ENCODE peak calls at places on chromosomes 2 and 18, in nine cellular contexts. One of them, this sample, is unnamed.

GRCh38 chr2:70509565-70509964 is 44.1 kb downstream of the TGFA start:
- DNase-seq in fibroblast of lung: no peak
- DNase-seq in nephron progenitor cell: no peak
- DNase-seq in A549: no peak
- DNase-seq in K562: no peak
- DNase-seq in colonic mucosa: peak; percentile 38
- DNase-seq in dorsolateral prefrontal cortex: no peak
- DNase-seq in Panc1: no peak
- DNase-seq in body of pancreas: peak; percentile 58
- DNase-seq in this sample: no peak

GRCh38 chr2:88212251-88212790 is 42.2 kb downstream of the THNSL2 start:
- DNase-seq in A549: peak; percentile 29
- DNase-seq in K562: peak; percentile 21
- DNase-seq in Panc1: no peak
- DNase-seq in colonic mucosa: no peak
- DNase-seq in nephron progenitor cell: no peak
- DNase-seq in body of pancreas: no peak
- DNase-seq in fibroblast of lung: no peak
- DNase-seq in dorsolateral prefrontal cortex: no peak
- DNase-seq in this sample: no peak

GRCh38 chr2:203682688-203683130 is 23.7 kb upstream of the CD28 start:
- DNase-seq in nephron progenitor cell: no peak
- DNase-seq in A549: no peak
- DNase-seq in colonic mucosa: no peak
- DNase-seq in body of pancreas: no peak
- DNase-seq in fibroblast of lung: peak; percentile 77
- DNase-seq in K562: no peak
- DNase-seq in dorsolateral prefrontal cortex: no peak
- DNase-seq in Panc1: no peak
- DNase-seq in this sample: no peak

GRCh38 chr2:118784860-118785259 is 62.6 kb downstream of the EN1 start:
- DNase-seq in A549: no peak
- DNase-seq in Panc1: no peak
- DNase-seq in dorsolateral prefrontal cortex: no peak
- DNase-seq in fibroblast of lung: no peak
- DNase-seq in body of pancreas: no peak
- DNase-seq in colonic mucosa: no peak
- DNase-seq in nephron progenitor cell: no peak
- DNase-seq in K562: peak; percentile 14
- DNase-seq in this sample: no peak

GRCh38 chr2:236025892-236026291 is 142.3 kb downstream of the GBX2 start:
- DNase-seq in colonic mucosa: no peak
- DNase-seq in nephron progenitor cell: no peak
- DNase-seq in A549: no peak
- DNase-seq in Panc1: no peak
- DNase-seq in body of pancreas: no peak
- DNase-seq in dorsolateral prefrontal cortex: no peak
- DNase-seq in fibroblast of lung: no peak
- DNase-seq in K562: no peak
- DNase-seq in this sample: no peak

GRCh38 chr2:45938649-45939511 is 287.4 kb downstream of the PRKCE start:
- DNase-seq in fibroblast of lung: peak; percentile 96
- DNase-seq in A549: peak; percentile 99
- DNase-seq in body of pancreas: peak; percentile 84
- DNase-seq in nephron progenitor cell: peak; percentile 15
- DNase-seq in dorsolateral prefrontal cortex: no peak
- DNase-seq in colonic mucosa: peak; percentile 88
- DNase-seq in Panc1: peak; percentile 98
- DNase-seq in K562: no peak
- DNase-seq in this sample: no peak

GRCh38 chr2:179031731-179032408 is 18.1 kb downstream of the CCDC141 start:
- DNase-seq in Panc1: no peak
- DNase-seq in A549: no peak
- DNase-seq in fibroblast of lung: no peak
- DNase-seq in body of pancreas: no peak
- DNase-seq in colonic mucosa: no peak
- DNase-seq in K562: no peak
- DNase-seq in nephron progenitor cell: no peak
- DNase-seq in dorsolateral prefrontal cortex: no peak
- DNase-seq in this sample: no peak

GRCh38 chr2:43648979-43649701 is 12.1 kb downstream of the PLEKHH2 start:
- DNase-seq in A549: no peak
- DNase-seq in Panc1: no peak
- DNase-seq in K562: no peak
- DNase-seq in colonic mucosa: no peak
- DNase-seq in body of pancreas: no peak
- DNase-seq in dorsolateral prefrontal cortex: no peak
- DNase-seq in nephron progenitor cell: no peak
- DNase-seq in fibroblast of lung: peak; percentile 75
- DNase-seq in this sample: no peak

GRCh38 chr18:78352905-78353304 is 626.7 kb upstream of the SALL3 start:
- DNase-seq in colonic mucosa: no peak
- DNase-seq in A549: no peak
- DNase-seq in Panc1: no peak
- DNase-seq in nephron progenitor cell: no peak
- DNase-seq in fibroblast of lung: no peak
- DNase-seq in dorsolateral prefrontal cortex: no peak
- DNase-seq in body of pancreas: no peak
- DNase-seq in K562: no peak
- DNase-seq in this sample: no peak

GRCh38 chr2:135245055-135245454 is 193.0 kb downstream of the RAB3GAP1 start:
- DNase-seq in dorsolateral prefrontal cortex: no peak
- DNase-seq in nephron progenitor cell: no peak
- DNase-seq in A549: peak; percentile 7
- DNase-seq in K562: no peak
- DNase-seq in colonic mucosa: no peak
- DNase-seq in Panc1: no peak
- DNase-seq in fibroblast of lung: peak; percentile 67
- DNase-seq in body of pancreas: no peak
- DNase-seq in this sample: no peak

GRCh38 chr2:41914936-41915335 is 132.9 kb upstream of the PKDCC start:
- DNase-seq in K562: no peak
- DNase-seq in Panc1: no peak
- DNase-seq in dorsolateral prefrontal cortex: no peak
- DNase-seq in nephron progenitor cell: no peak
- DNase-seq in body of pancreas: no peak
- DNase-seq in A549: no peak
- DNase-seq in colonic mucosa: no peak
- DNase-seq in fibroblast of lung: no peak
- DNase-seq in this sample: no peak

GRCh38 chr18:12283666-12284065 is 24.4 kb upstream of the TUBB6 start:
- DNase-seq in A549: no peak
- DNase-seq in K562: peak; percentile 38
- DNase-seq in dorsolateral prefrontal cortex: no peak
- DNase-seq in fibroblast of lung: no peak
- DNase-seq in body of pancreas: no peak
- DNase-seq in nephron progenitor cell: no peak
- DNase-seq in Panc1: no peak
- DNase-seq in colonic mucosa: no peak
- DNase-seq in this sample: no peak

GRCh38 chr2:172849519-172850217 is 114.0 kb downstream of the RAPGEF4 start:
- DNase-seq in colonic mucosa: no peak
- DNase-seq in body of pancreas: no peak
- DNase-seq in dorsolateral prefrontal cortex: no peak
- DNase-seq in fibroblast of lung: no peak
- DNase-seq in K562: no peak
- DNase-seq in A549: no peak
- DNase-seq in nephron progenitor cell: no peak
- DNase-seq in Panc1: no peak
- DNase-seq in this sample: no peak

GRCh38 chr2:172726172-172726735 is 9.4 kb upstream of the RAPGEF4 start:
- DNase-seq in Panc1: no peak
- DNase-seq in colonic mucosa: no peak
- DNase-seq in A549: peak; percentile 43
- DNase-seq in nephron progenitor cell: no peak
- DNase-seq in dorsolateral prefrontal cortex: no peak
- DNase-seq in body of pancreas: no peak
- DNase-seq in fibroblast of lung: peak; percentile 44
- DNase-seq in K562: no peak
- DNase-seq in this sample: no peak

GRCh38 chr2:2750867-2751714 is 420.0 kb upstream of the MYT1L start:
- DNase-seq in nephron progenitor cell: no peak
- DNase-seq in colonic mucosa: no peak
- DNase-seq in K562: no peak
- DNase-seq in fibroblast of lung: no peak
- DNase-seq in dorsolateral prefrontal cortex: no peak
- DNase-seq in Panc1: no peak
- DNase-seq in A549: no peak
- DNase-seq in body of pancreas: no peak
- DNase-seq in this sample: no peak

GRCh38 chr18:56997200-56997599 is 149.7 kb upstream of the BOD1L2 start:
- DNase-seq in A549: no peak
- DNase-seq in body of pancreas: no peak
- DNase-seq in nephron progenitor cell: no peak
- DNase-seq in K562: no peak
- DNase-seq in colonic mucosa: no peak
- DNase-seq in Panc1: no peak
- DNase-seq in dorsolateral prefrontal cortex: no peak
- DNase-seq in fibroblast of lung: no peak
- DNase-seq in this sample: no peak

GRCh38 chr2:98027955-98028593 is 32.3 kb upstream of the TMEM131 start:
- DNase-seq in dorsolateral prefrontal cortex: no peak
- DNase-seq in Panc1: no peak
- DNase-seq in A549: no peak
- DNase-seq in colonic mucosa: no peak
- DNase-seq in nephron progenitor cell: no peak
- DNase-seq in K562: no peak
- DNase-seq in body of pancreas: no peak
- DNase-seq in fibroblast of lung: peak; percentile 86
- DNase-seq in this sample: no peak

GRCh38 chr18:55522011-55522410 is 66.0 kb downstream of the TCF4 start:
- DNase-seq in body of pancreas: no peak
- DNase-seq in dorsolateral prefrontal cortex: no peak
- DNase-seq in nephron progenitor cell: peak; percentile 46
- DNase-seq in Panc1: no peak
- DNase-seq in fibroblast of lung: no peak
- DNase-seq in colonic mucosa: peak; percentile 35
- DNase-seq in A549: peak; percentile 14
- DNase-seq in K562: peak; percentile 26
- DNase-seq in this sample: peak; percentile 59

GRCh38 chr2:241598061-241598460 is 38.9 kb downstream of the THAP4 start:
- DNase-seq in colonic mucosa: no peak
- DNase-seq in Panc1: no peak
- DNase-seq in body of pancreas: no peak
- DNase-seq in dorsolateral prefrontal cortex: no peak
- DNase-seq in fibroblast of lung: no peak
- DNase-seq in K562: no peak
- DNase-seq in A549: no peak
- DNase-seq in nephron progenitor cell: no peak
- DNase-seq in this sample: no peak

GRCh38 chr2:140905078-140905781 is 1225.6 kb downstream of the LRP1B start:
- DNase-seq in K562: no peak
- DNase-seq in body of pancreas: no peak
- DNase-seq in colonic mucosa: no peak
- DNase-seq in fibroblast of lung: no peak
- DNase-seq in dorsolateral prefrontal cortex: no peak
- DNase-seq in A549: no peak
- DNase-seq in Panc1: no peak
- DNase-seq in nephron progenitor cell: no peak
- DNase-seq in this sample: no peak

GRCh38 chr2:35410431-35411061 is 945.0 kb upstream of the CRIM1 start:
- DNase-seq in dorsolateral prefrontal cortex: peak; percentile 56
- DNase-seq in body of pancreas: peak; percentile 59
- DNase-seq in K562: peak; percentile 46
- DNase-seq in colonic mucosa: peak; percentile 46
- DNase-seq in fibroblast of lung: peak; percentile 33
- DNase-seq in A549: peak; percentile 61
- DNase-seq in Panc1: peak; percentile 25
- DNase-seq in nephron progenitor cell: peak; percentile 74
- DNase-seq in this sample: peak; percentile 80

GRCh38 chr2:197174539-197175094 is 136.0 kb downstream of the ANKRD44 start:
- DNase-seq in body of pancreas: no peak
- DNase-seq in A549: no peak
- DNase-seq in colonic mucosa: no peak
- DNase-seq in dorsolateral prefrontal cortex: no peak
- DNase-seq in K562: no peak
- DNase-seq in Panc1: no peak
- DNase-seq in fibroblast of lung: peak; percentile 81
- DNase-seq in nephron progenitor cell: no peak
- DNase-seq in this sample: no peak

GRCh38 chr2:231715499-231715837 is 7.1 kb downstream of the PTMA start:
- DNase-seq in colonic mucosa: no peak
- DNase-seq in K562: no peak
- DNase-seq in nephron progenitor cell: no peak
- DNase-seq in A549: no peak
- DNase-seq in Panc1: no peak
- DNase-seq in body of pancreas: no peak
- DNase-seq in dorsolateral prefrontal cortex: no peak
- DNase-seq in fibroblast of lung: no peak
- DNase-seq in this sample: no peak
- TF ChIP-seq CTCF in colonic mucosa: no peak
- TF ChIP-seq CTCF in K562: peak; percentile 8
- TF ChIP-seq CTCF in nephron progenitor cell: no peak
- TF ChIP-seq CTCF in A549: peak; percentile 24
- TF ChIP-seq CTCF in Panc1: no peak
- TF ChIP-seq CTCF in body of pancreas: no peak
- TF ChIP-seq CTCF in dorsolateral prefrontal cortex: no peak
- TF ChIP-seq CTCF in fibroblast of lung: no peak
- TF ChIP-seq CTCF in this sample: peak; percentile 32

GRCh38 chr18:5106730-5107129 is 90.3 kb downstream of the AKAIN1 start:
- DNase-seq in nephron progenitor cell: no peak
- DNase-seq in fibroblast of lung: no peak
- DNase-seq in dorsolateral prefrontal cortex: no peak
- DNase-seq in body of pancreas: no peak
- DNase-seq in Panc1: no peak
- DNase-seq in A549: peak; percentile 0
- DNase-seq in K562: no peak
- DNase-seq in colonic mucosa: no peak
- DNase-seq in this sample: no peak
- TF ChIP-seq CTCF in nephron progenitor cell: no peak
- TF ChIP-seq CTCF in fibroblast of lung: no peak
- TF ChIP-seq CTCF in dorsolateral prefrontal cortex: no peak
- TF ChIP-seq CTCF in body of pancreas: no peak
- TF ChIP-seq CTCF in Panc1: peak; percentile 41
- TF ChIP-seq CTCF in A549: peak; percentile 11
- TF ChIP-seq CTCF in K562: no peak
- TF ChIP-seq CTCF in colonic mucosa: no peak
- TF ChIP-seq CTCF in this sample: no peak

GRCh38 chr2:62787381-62787780 is 81.9 kb downstream of the EHBP1 start:
- DNase-seq in dorsolateral prefrontal cortex: no peak
- DNase-seq in fibroblast of lung: peak; percentile 47
- DNase-seq in Panc1: peak; percentile 24
- DNase-seq in nephron progenitor cell: no peak
- DNase-seq in body of pancreas: no peak
- DNase-seq in colonic mucosa: no peak
- DNase-seq in A549: peak; percentile 50
- DNase-seq in K562: no peak
- DNase-seq in this sample: no peak
- TF ChIP-seq CTCF in dorsolateral prefrontal cortex: peak; percentile 34
- TF ChIP-seq CTCF in fibroblast of lung: peak; percentile 44
- TF ChIP-seq CTCF in Panc1: peak; percentile 61
- TF ChIP-seq CTCF in nephron progenitor cell: no peak
- TF ChIP-seq CTCF in body of pancreas: peak; percentile 65
- TF ChIP-seq CTCF in colonic mucosa: no peak
- TF ChIP-seq CTCF in A549: peak; percentile 69
- TF ChIP-seq CTCF in K562: peak; percentile 41
- TF ChIP-seq CTCF in this sample: no peak

DNA sequence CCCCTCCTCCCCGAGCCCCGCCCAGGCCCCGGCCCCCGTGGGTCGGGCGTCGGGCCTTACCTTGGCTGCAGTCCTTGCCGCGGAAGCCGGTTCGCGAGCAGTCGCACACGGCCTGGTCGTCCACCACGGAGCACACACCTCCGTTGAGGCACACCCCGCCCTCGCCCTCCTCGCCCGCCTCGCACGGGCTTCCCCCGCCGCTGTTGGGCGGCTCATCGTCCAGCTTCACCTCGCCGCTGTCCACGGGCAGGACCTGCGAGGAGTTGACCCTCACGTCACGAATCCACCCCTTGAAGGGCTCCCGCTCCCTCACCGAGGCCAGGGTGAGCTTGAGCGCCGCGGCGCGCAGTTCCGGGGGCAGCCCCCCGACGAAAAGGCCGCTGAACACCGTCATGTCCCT is 4.5 kb downstream of the NRXN1 start:
- DNase-seq in A549: no peak
- DNase-seq in nephron progenitor cell: no peak
- DNase-seq in K562: no peak
- DNase-seq in body of pancreas: no peak
- DNase-seq in fibroblast of lung: no peak
- DNase-seq in colonic mucosa: no peak
- DNase-seq in Panc1: no peak
- DNase-seq in dorsolateral prefrontal cortex: no peak
- DNase-seq in this sample: no peak
- TF ChIP-seq CTCF in A549: no peak
- TF ChIP-seq CTCF in nephron progenitor cell: no peak
- TF ChIP-seq CTCF in K562: no peak
- TF ChIP-seq CTCF in body of pancreas: no peak
- TF ChIP-seq CTCF in fibroblast of lung: no peak
- TF ChIP-seq CTCF in colonic mucosa: no peak
- TF ChIP-seq CTCF in Panc1: no peak
- TF ChIP-seq CTCF in dorsolateral prefrontal cortex: no peak
- TF ChIP-seq CTCF in this sample: no peak

This sample was measured in endothelial cell.